ENCODE peak calls at places on chromosomes 11 and 22, in six cellular contexts. I is suprapubic skin; C is tibial nerve; Q is dorsolateral prefrontal cortex; Z is naive thymus-derived CD4-positive, alpha-beta T cell; V is neuronal stem cell. F is an unnamed sample. For H3K27me3, the result is how much of the 10 kb centered on the place peaks cover.

GRCh38 chr11:19367051-19367709 is 126.4 kb upstream of the E2F8 start:
- DNase-seq in C (peak), Z (no peak), Q (no peak), V (no peak), I (no peak), F (no peak)

GRCh38 chr11:114293201-114293711 is 2.9 kb upstream of the NNMT start:
- DNase-seq in Z (no peak), I (no peak), V (no peak), C (no peak), Q (no peak), F (no peak)

GRCh38 chr22:42863349-42863911 is 6.4 kb upstream of the ARFGAP3 start:
- DNase-seq in I (no peak), C (no peak), Q (no peak), Z (no peak), V (no peak), F (no peak)

GRCh38 chr11:116773203-116774112 is 671 bp upstream of the BUD13 start:
- DNase-seq in C (peak), Z (no peak), Q (no peak), I (no peak), V (no peak), F (no peak)

GRCh38 chr22:28999510-29000224 is 62.0 kb downstream of the C22orf31 start:
- DNase-seq in C (no peak), I (no peak), Q (no peak), Z (no peak), V (no peak), F (no peak)

GRCh38 chr22:19822301-19823117 is 32.2 kb downstream of the GNB1L start:
- DNase-seq in Z (no peak), C (no peak), V (no peak), Q (peak), I (peak), F (no peak)

GRCh38 chr11:46142561-46142960 is 21.3 kb upstream of the PHF21A start:
- DNase-seq in V (no peak), C (no peak), I (no peak), Z (no peak), Q (no peak), F (no peak)

GRCh38 chr11:316891-317291 is 3.1 kb downstream of the IFITM1 start:
- DNase-seq in C (no peak), Q (no peak), V (no peak), I (no peak), Z (no peak), F (no peak)

GRCh38 chr11:28674432-28675076 is 566.4 kb downstream of the METTL15 start:
- DNase-seq in Z (no peak), C (no peak), V (peak), I (no peak), Q (no peak), F (peak)

GRCh38 chr11:44047931-44048431 is at the start of gene ACCSL:
- DNase-seq in Q (peak), C (no peak), Z (no peak), I (peak), V (no peak), F (no peak)

GRCh38 chr11:24509114-24509513 is 12.3 kb downstream of the LUZP2 start:
- DNase-seq in I (no peak), Z (no peak), V (no peak), Q (no peak), C (no peak), F (no peak)

GRCh38 chr22:50734343-50734771 is 3.6 kb upstream of the ACR start:
- DNase-seq in I (peak), Q (no peak), C (no peak), V (no peak), Z (no peak), F (no peak)

GRCh38 chr11:62242021-62242420 is at the start of gene SCGB1D2:
- DNase-seq in V (no peak), C (no peak), I (peak), Z (no peak), Q (peak), F (no peak)

GRCh38 chr22:23755711-23756110 is 1.5 kb upstream of the VPREB3 start:
- DNase-seq in V (no peak), C (no peak), Z (no peak), I (no peak), Q (no peak), F (no peak)
- H3K27me3 ChIP-seq in V (under half), C (under half), Z (under half), I (under half), Q (under half), F (under half)

DNA sequence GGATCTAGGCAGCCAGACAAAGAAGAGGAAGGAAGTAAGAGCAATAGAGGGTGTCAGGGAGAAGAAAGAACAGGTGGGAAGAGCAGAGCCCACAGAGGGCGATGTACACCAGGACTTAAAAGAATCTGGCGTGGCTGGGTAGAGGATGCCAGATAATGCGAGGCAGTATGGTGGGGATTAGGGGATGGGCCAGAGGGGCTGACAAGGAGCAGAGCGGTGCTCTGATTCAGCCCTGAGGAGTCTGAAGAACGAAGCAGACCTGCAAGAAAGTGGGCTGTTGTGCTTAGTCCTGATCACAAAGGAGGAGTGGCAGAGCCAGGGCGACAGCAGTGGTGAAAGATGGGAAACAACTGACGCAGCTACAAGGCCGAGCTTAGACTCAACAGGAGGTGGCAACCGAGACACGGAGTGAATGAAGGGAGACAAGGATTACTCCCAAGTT is 163.7 kb downstream of the LARGE1 start:
- DNase-seq in C (no peak), I (no peak), Z (no peak), Q (no peak), V (no peak), F (no peak)
- H3K4me3 ChIP-seq in C (no peak), I (no peak), Z (no peak), Q (no peak), V (no peak), F (no peak)

GRCh38 chr22:44807915-44808690 is 55.7 kb downstream of the ARHGAP8 start:
- DNase-seq in V (no peak), Q (no peak), Z (no peak), I (no peak), C (no peak), F (no peak)

GRCh38 chr22:44804327-44804726 is 52.0 kb downstream of the ARHGAP8 start:
- DNase-seq in Z (no peak), Q (no peak), V (no peak), I (no peak), C (no peak), F (no peak)

GRCh38 chr22:44805663-44806062 is 53.3 kb downstream of the ARHGAP8 start:
- DNase-seq in C (no peak), Q (no peak), Z (no peak), I (no peak), V (no peak), F (no peak)

GRCh38 chr22:44809456-44809855 is 57.1 kb downstream of the ARHGAP8 start:
- DNase-seq in V (no peak), Z (no peak), C (no peak), I (no peak), Q (no peak), F (no peak)

DNA sequence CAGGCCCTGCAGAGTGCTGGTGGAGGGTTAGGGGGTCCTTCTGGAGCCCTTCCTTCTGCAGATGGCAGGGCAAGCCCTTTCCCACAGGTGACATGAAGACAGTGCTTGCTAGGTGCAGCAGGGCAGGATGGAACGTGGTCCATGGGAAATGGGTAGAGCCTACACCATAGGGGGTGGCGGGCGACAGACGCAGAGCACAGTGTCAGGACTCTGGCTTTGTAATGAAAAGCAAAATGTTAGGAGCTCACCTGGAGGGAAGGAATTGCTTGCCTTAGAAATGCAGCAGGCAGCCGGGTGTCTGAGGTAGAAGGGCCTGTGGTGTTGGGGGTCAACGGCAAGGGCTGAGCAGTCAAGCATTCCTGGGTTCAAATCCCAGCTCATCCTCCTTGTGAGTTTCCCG is 54.9 kb downstream of the ARHGAP8 start:
- DNase-seq in Q (no peak), Z (no peak), I (no peak), C (no peak), V (no peak), F (no peak)
- H3K27me3 ChIP-seq in Q (under half), Z (under half), I (under half), C (under half), V (under half), F (under half)

GRCh38 chr11:47766363-47767227 is 546 bp downstream of the FNBP4 start:
- DNase-seq in I (peak), C (peak), Q (peak), Z (peak), V (peak), F (no peak)

GRCh38 chr11:47768090-47768620 is 1.0 kb upstream of the FNBP4 start:
- DNase-seq in Q (peak), I (peak), Z (no peak), V (peak), C (peak), F (peak)

GRCh38 chr11:47765086-47765485 is 2.1 kb downstream of the FNBP4 start:
- DNase-seq in Z (no peak), V (no peak), I (no peak), C (no peak), Q (no peak), F (no peak)
- H3K4me3 ChIP-seq in Z (no peak), V (peak), I (peak), C (no peak), Q (peak), F (no peak)

DNA sequence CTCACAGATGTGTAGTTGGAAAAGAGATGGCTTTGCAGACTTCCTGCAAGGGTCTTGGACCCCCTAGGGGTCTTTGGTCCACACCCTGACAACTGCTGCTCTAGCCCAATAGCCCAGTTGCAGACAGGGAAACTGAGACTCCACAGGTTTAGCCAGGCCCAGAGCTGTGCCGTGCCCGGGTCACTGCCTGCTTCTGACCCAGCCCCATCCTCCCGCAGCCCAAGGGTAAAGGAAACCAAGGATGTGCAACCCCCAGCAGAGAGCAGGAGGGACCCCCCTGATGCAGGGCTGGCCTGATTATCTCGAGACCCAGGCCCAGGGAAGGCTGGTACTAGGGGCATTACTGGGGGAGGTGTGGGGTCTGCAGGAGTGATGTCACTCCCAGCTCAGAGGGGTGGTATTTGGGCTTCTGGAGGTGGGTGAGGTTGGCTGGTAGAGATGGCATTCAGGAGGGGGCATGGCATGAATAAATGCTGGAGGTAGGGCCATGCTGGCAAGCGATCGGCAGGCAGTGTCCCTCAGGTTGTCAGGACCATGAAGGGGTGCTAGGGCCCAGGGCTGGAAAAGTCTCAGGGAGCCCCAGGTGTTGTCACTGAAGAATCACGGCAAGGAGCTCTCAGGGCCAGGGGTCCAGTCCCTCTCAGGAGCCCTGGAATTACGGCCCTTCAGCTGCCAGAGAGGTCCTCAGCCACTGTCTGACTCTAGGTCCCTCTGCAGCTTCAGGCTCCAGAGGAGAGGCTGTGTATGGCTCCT is 21.1 kb downstream of the MYO7A start:
- DNase-seq in Q (no peak), C (no peak), I (no peak), V (no peak), Z (no peak), F (no peak)
- H3K27me3 ChIP-seq in Q (under half), C (under half), I (under half), V (under half), Z (under half), F (under half)

GRCh38 chr11:119671048-119671447 is 58.0 kb downstream of the NECTIN1 start:
- DNase-seq in Z (no peak), I (no peak), V (no peak), C (peak), Q (peak), F (peak)
- H3K4me3 ChIP-seq in Z (no peak), I (no peak), V (no peak), C (no peak), Q (peak), F (no peak)

GRCh38 chr11:126567419-126567818 is 211.9 kb downstream of the ST3GAL4 start:
- DNase-seq in Z (no peak), Q (no peak), C (no peak), I (no peak), V (no peak), F (no peak)

GRCh38 chr11:126573325-126574076 is 218.0 kb downstream of the ST3GAL4 start:
- DNase-seq in I (no peak), Q (no peak), C (no peak), Z (no peak), V (no peak), F (no peak)

GRCh38 chr11:126564588-126564987 is 209.1 kb downstream of the ST3GAL4 start:
- DNase-seq in V (no peak), I (no peak), C (no peak), Q (no peak), Z (no peak), F (no peak)

GRCh38 chr11:126575849-126576248 is 220.4 kb downstream of the ST3GAL4 start:
- DNase-seq in I (no peak), C (no peak), Z (no peak), Q (no peak), V (no peak), F (no peak)

DNA sequence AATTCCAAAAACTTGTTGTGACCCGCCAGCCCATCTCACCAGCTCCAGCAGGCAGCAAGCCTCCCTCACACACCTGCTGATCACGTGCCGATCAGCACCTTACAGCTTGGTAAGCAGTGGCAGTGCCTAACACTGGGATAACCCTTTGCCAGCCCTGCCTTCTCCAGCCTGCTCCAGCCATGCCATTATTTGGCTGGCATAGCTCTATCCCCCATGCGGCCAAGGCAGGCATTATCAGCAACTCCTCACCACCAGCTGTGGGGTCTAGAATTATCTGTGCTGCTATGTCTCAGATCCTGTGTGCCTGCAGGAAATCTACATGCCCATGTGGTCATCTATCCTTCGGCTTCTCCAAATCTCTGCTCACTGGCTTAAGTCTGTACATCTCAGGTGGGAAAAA is 215.0 kb downstream of the ST3GAL4 start:
- DNase-seq in Z (no peak), C (no peak), Q (no peak), I (no peak), V (no peak), F (no peak)
- H3K27me3 ChIP-seq in Z (under half), C (under half), Q (under half), I (under half), V (under half), F (under half)